ENCODE peak calls at places on chromosomes 5 and 9, in five cellular contexts. Q, P, F, Y and C are unnamed samples.

GRCh38 chr5:147751-148150 is 43.5 kb upstream of the LRRC14B start:
- DNase-seq in Q (peak; percentile 17), P (no peak), F (no peak), Y (no peak), C (no peak)

GRCh38 chr9:124282442-124283231 is 24.9 kb downstream of the NEK6 start:
- DNase-seq in Q (no peak), P (peak; percentile 73), F (no peak), Y (no peak), C (peak; percentile 79)

GRCh38 chr5:67028371-67028770 is 168.2 kb downstream of the CD180 start:
- DNase-seq in Q (no peak), P (no peak), F (no peak), Y (no peak), C (no peak)

GRCh38 chr5:112217847-112218579 is 201.1 kb downstream of the EPB41L4A start:
- DNase-seq in Q (no peak), P (peak; percentile 9), F (no peak), Y (no peak), C (no peak)

GRCh38 chr9:127035423-127035822 is 87.0 kb downstream of the ANGPTL2 start:
- DNase-seq in Q (no peak), P (no peak), F (no peak), Y (no peak), C (peak; percentile 17)

GRCh38 chr5:143065185-143065584 is 295.0 kb downstream of the ARHGAP26 start:
- DNase-seq in Q (no peak), P (no peak), F (no peak), Y (no peak), C (peak; percentile 88)

GRCh38 chr5:117246386-117246785 is 671.8 kb upstream of the SEMA6A start:
- DNase-seq in Q (no peak), P (no peak), F (no peak), Y (no peak), C (no peak)

GRCh38 chr5:87872986-87873385 is 395.7 kb downstream of the TMEM161B start:
- DNase-seq in Q (no peak), P (no peak), F (no peak), Y (no peak), C (no peak)

GRCh38 chr5:158511454-158511853 is 588.3 kb downstream of the EBF1 start:
- DNase-seq in Q (no peak), P (no peak), F (no peak), Y (no peak), C (no peak)

GRCh38 chr9:137408651-137409405 is 14.1 kb downstream of the EXD3 start:
- DNase-seq in Q (no peak), P (no peak), F (no peak), Y (no peak), C (no peak)

GRCh38 chr5:152051499-152052454 is 127.1 kb upstream of the GLRA1 start:
- DNase-seq in Q (no peak), P (no peak), F (no peak), Y (no peak), C (no peak)

GRCh38 chr5:132387649-132388117 is 18.2 kb downstream of the SLC22A5 start:
- DNase-seq in Q (peak; percentile 84), P (peak; percentile 83), F (peak; percentile 21), Y (no peak), C (peak; percentile 99)

GRCh38 chr5:89988129-89988528 is 421.4 kb downstream of the CETN3 start:
- DNase-seq in Q (no peak), P (no peak), F (no peak), Y (no peak), C (no peak)

GRCh38 chr5:306011-306805 is 15.3 kb upstream of the AHRR start:
- DNase-seq in Q (no peak), P (no peak), F (peak; percentile 51), Y (no peak), C (no peak)

GRCh38 chr5:117296872-117297271 is 722.2 kb upstream of the SEMA6A start:
- DNase-seq in Q (no peak), P (no peak), F (no peak), Y (no peak), C (no peak)

DNA sequence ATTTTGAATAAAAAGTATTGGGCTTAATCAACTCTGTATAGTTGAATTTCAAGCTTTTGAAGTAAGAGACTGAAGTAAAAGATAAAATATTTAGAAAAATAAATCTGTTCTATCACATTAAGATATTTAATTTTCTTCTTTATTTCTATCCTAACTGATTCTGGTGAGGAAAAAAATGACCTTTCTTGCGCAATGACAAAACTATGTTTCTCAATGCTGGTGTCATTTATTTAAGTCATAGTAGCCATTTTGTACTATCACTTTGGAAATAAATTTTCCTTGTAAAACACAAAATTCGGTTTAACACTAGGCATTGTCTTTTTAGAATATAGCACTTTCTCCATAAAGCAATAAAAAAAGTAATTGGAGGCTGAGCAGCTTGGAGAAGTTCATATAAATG is 728.0 kb downstream of the CDH9 start:
- DNase-seq in Q (no peak), P (no peak), F (no peak), Y (no peak), C (no peak)
- TF ChIP-seq SMC3 in Q (no peak), P (no peak), F (no peak), Y (no peak), C (no peak)

GRCh38 chr9:135212961-135213360 is 125.5 kb downstream of the OLFM1 start:
- DNase-seq in Q (no peak), P (no peak), F (no peak), Y (no peak), C (no peak)

GRCh38 chr9:135209852-135210251 is 122.4 kb downstream of the OLFM1 start:
- DNase-seq in Q (no peak), P (no peak), F (no peak), Y (no peak), C (peak; percentile 1)

GRCh38 chr9:135213566-135213965 is 126.1 kb downstream of the OLFM1 start:
- DNase-seq in Q (no peak), P (no peak), F (no peak), Y (no peak), C (no peak)

GRCh38 chr9:135210676-135211523 is 123.4 kb downstream of the OLFM1 start:
- DNase-seq in Q (no peak), P (no peak), F (no peak), Y (no peak), C (no peak)

GRCh38 chr9:135211524-135211890 is 124.0 kb downstream of the OLFM1 start:
- DNase-seq in Q (no peak), P (no peak), F (no peak), Y (no peak), C (no peak)
- TF ChIP-seq SMC3 in Q (no peak), P (no peak), F (no peak), Y (no peak), C (no peak)

GRCh38 chr5:39205550-39205949 is 13.8 kb downstream of the FYB1 start:
- DNase-seq in Q (no peak), P (no peak), F (no peak), Y (no peak), C (no peak)

GRCh38 chr5:39209924-39210323 is 9.4 kb downstream of the FYB1 start:
- DNase-seq in Q (no peak), P (no peak), F (no peak), Y (no peak), C (no peak)

GRCh38 chr5:39206630-39207319 is 12.6 kb downstream of the FYB1 start:
- DNase-seq in Q (no peak), P (no peak), F (no peak), Y (no peak), C (no peak)

GRCh38 chr5:39208471-39208870 is 10.9 kb downstream of the FYB1 start:
- DNase-seq in Q (no peak), P (no peak), F (no peak), Y (no peak), C (no peak)

DNA sequence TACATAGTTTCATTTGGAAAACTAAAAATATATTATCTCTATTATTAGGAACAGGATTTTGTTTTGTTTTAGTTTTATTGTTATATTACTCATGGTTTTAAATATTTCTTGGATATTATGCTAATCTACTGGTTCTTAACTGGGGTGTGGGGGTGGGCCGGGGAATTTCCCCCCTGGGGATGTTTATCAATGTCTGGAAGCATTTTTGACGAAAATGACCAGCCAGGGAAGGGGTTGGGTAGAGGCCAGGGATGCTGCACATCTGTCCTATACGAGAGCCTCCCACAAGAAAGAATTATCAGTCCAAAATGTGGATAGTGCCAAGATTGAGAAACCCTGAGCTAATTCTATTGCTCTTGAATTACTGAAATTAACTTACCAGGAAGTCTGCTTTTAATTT is 11.7 kb downstream of the FYB1 start:
- DNase-seq in Q (no peak), P (no peak), F (no peak), Y (no peak), C (no peak)
- TF ChIP-seq SMC3 in Q (no peak), P (no peak), F (no peak), Y (no peak), C (no peak)

GRCh38 chr9:133341369-133342082 is 5.5 kb upstream of the SURF6 start:
- DNase-seq in Q (no peak), P (no peak), F (no peak), Y (no peak), C (no peak)

GRCh38 chr9:133340256-133340655 is 4.3 kb upstream of the SURF6 start:
- DNase-seq in Q (no peak), P (no peak), F (no peak), Y (no peak), C (no peak)

GRCh38 chr9:133342083-133342406 is 5.9 kb downstream of the MED22 start:
- DNase-seq in Q (no peak), P (no peak), F (peak; percentile 44), Y (no peak), C (no peak)

GRCh38 chr9:133339641-133340040 is 3.7 kb upstream of the SURF6 start:
- DNase-seq in Q (no peak), P (no peak), F (no peak), Y (no peak), C (no peak)

GRCh38 chr9:133340916-133341315 is 4.9 kb upstream of the SURF6 start:
- DNase-seq in Q (no peak), P (no peak), F (no peak), Y (no peak), C (no peak)
- TF ChIP-seq SMC3 in Q (no peak), P (no peak), F (no peak), Y (no peak), C (no peak)